ENCODE peak calls at places on chromosomes 1 and 21, in four cellular contexts. One of them, this sample, is unnamed.

GRCh38 chr1:115969509-115969908 is 6.8 kb upstream of the SLC22A15 start:
- DNase-seq in GM23248: no peak
- DNase-seq in IMR-90: no peak
- DNase-seq in A549: no peak
- DNase-seq in this sample: peak

GRCh38 chr1:156957634-156958033 is 37.2 kb downstream of the LRRC71 start:
- DNase-seq in GM23248: no peak
- DNase-seq in IMR-90: no peak
- DNase-seq in A549: no peak
- DNase-seq in this sample: no peak

GRCh38 chr1:73800376-73800775 is 397.6 kb downstream of the LRRIQ3 start:
- DNase-seq in GM23248: peak
- DNase-seq in IMR-90: no peak
- DNase-seq in A549: no peak
- DNase-seq in this sample: peak

GRCh38 chr21:38903578-38904193 is 98.0 kb downstream of the ETS2 start:
- DNase-seq in GM23248: no peak
- DNase-seq in IMR-90: no peak
- DNase-seq in A549: no peak
- DNase-seq in this sample: no peak

GRCh38 chr1:201191723-201192477 is 1.3 kb downstream of the IGFN1 start:
- DNase-seq in GM23248: peak
- DNase-seq in IMR-90: peak
- DNase-seq in A549: peak
- DNase-seq in this sample: peak

GRCh38 chr1:84366786-84367185 is 31.5 kb upstream of the DNASE2B start:
- DNase-seq in GM23248: peak
- DNase-seq in IMR-90: peak
- DNase-seq in A549: no peak
- DNase-seq in this sample: no peak

GRCh38 chr1:9025474-9025873 is 749 bp downstream of the SLC2A7 start:
- DNase-seq in GM23248: no peak
- DNase-seq in IMR-90: no peak
- DNase-seq in A549: no peak
- DNase-seq in this sample: no peak

GRCh38 chr1:11052839-11053757 is 6.1 kb upstream of the MASP2 start:
- DNase-seq in GM23248: peak
- DNase-seq in IMR-90: no peak
- DNase-seq in A549: no peak
- DNase-seq in this sample: no peak

GRCh38 chr1:1021010-1021845 is 1.3 kb downstream of the AGRN start:
- DNase-seq in GM23248: peak
- DNase-seq in IMR-90: peak
- DNase-seq in A549: no peak
- DNase-seq in this sample: peak

GRCh38 chr1:3564921-3565831 is 46.1 kb downstream of the MEGF6 start:
- DNase-seq in GM23248: peak
- DNase-seq in IMR-90: peak
- DNase-seq in A549: peak
- DNase-seq in this sample: peak

GRCh38 chr1:181919729-181919991 is 141.9 kb downstream of the ZNF648 start:
- DNase-seq in GM23248: no peak
- DNase-seq in IMR-90: no peak
- DNase-seq in A549: no peak
- DNase-seq in this sample: no peak

GRCh38 chr1:212147581-212148033 is 112.1 kb downstream of the DTL start:
- DNase-seq in GM23248: no peak
- DNase-seq in IMR-90: no peak
- DNase-seq in A549: no peak
- DNase-seq in this sample: no peak

GRCh38 chr1:172640146-172640545 is 18.8 kb upstream of the FASLG start:
- DNase-seq in GM23248: peak
- DNase-seq in IMR-90: peak
- DNase-seq in A549: no peak
- DNase-seq in this sample: no peak

GRCh38 chr1:24609949-24610517 is 33.1 kb upstream of the SRRM1 start:
- DNase-seq in GM23248: no peak
- DNase-seq in IMR-90: no peak
- DNase-seq in A549: no peak
- DNase-seq in this sample: no peak
- H3K4me2 ChIP-seq in GM23248: no peak
- H3K4me2 ChIP-seq in IMR-90: no peak
- H3K4me2 ChIP-seq in A549: no peak
- H3K4me2 ChIP-seq in this sample: no peak

DNA sequence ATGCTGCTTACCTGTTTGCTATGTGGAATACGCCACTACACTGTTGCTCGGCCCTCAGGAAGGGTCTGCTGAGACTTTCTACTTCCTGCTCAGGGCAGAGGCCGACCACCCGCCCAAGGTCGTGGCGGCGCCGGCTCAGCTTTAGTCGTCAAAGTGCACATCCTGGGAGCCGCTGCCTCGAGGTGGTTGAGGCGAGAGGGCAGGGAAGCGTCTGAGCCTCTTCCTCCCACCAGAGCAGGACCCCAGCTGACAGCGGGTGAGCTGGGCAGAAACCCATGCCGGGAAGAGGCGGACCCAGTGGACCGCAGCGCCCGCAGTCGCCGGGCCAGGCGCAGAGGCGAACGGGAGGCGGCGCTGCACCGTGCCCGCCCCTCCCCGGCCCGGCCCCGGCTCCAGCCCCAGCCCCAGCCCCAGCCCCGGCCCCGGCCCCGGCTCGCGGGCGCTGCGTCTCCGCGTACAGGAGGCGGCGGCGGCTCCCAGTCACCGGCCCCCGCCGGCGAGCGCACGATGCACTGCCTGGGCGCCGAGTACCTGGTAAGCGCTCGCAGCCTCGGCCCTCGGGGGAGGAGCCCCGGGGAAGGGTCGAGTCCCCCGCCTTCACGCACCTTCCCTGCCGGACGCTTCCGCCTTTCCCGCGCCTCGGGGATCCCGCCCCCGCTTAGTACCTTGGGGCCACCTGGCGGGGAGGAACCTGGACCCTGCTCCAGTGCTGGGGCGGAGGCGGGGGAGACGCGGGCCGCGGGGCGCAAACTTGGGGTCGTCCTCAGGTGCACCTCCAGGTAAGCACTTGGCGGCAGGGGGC is at the start of gene SLC44A3:
- DNase-seq in GM23248: peak
- DNase-seq in IMR-90: peak
- DNase-seq in A549: peak
- DNase-seq in this sample: peak
- H3K4me2 ChIP-seq in GM23248: peak
- H3K4me2 ChIP-seq in IMR-90: peak
- H3K4me2 ChIP-seq in A549: peak
- H3K4me2 ChIP-seq in this sample: peak

DNA sequence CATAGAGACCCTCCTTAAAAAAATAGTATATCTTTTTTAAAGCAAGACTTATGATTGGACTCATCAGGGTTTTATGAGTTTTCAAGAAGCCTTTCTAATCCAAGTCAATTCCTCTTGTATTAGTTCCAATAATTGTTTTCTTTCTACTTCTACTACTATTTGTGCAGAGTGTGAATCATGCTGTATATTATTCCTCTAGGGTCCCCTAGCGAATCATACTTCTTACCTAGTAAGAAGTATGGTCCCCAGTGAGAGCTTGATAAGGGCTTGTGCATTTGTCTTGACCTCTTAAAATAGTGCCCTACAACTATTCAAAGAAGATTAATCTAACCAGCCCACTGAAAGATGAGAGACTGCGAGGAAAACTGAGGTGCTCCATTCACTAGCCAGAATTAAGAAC is 715.7 kb upstream of the ZP4 start:
- DNase-seq in GM23248: peak
- DNase-seq in IMR-90: no peak
- DNase-seq in A549: no peak
- DNase-seq in this sample: no peak
- H3K4me2 ChIP-seq in GM23248: no peak
- H3K4me2 ChIP-seq in IMR-90: no peak
- H3K4me2 ChIP-seq in A549: no peak
- H3K4me2 ChIP-seq in this sample: no peak

GRCh38 chr1:40820251-40820797 is 36.7 kb downstream of the KCNQ4 start:
- DNase-seq in GM23248: no peak
- DNase-seq in IMR-90: no peak
- DNase-seq in A549: no peak
- DNase-seq in this sample: no peak
- H3K4me2 ChIP-seq in GM23248: no peak
- H3K4me2 ChIP-seq in IMR-90: no peak
- H3K4me2 ChIP-seq in A549: no peak
- H3K4me2 ChIP-seq in this sample: no peak

GRCh38 chr1:248900637-248901036 is 5.4 kb upstream of the PGBD2 start:
- DNase-seq in GM23248: no peak
- DNase-seq in IMR-90: no peak
- DNase-seq in A549: no peak
- DNase-seq in this sample: no peak

GRCh38 chr1:248892590-248892989 is 13.4 kb upstream of the PGBD2 start:
- DNase-seq in GM23248: no peak
- DNase-seq in IMR-90: no peak
- DNase-seq in A549: no peak
- DNase-seq in this sample: no peak

GRCh38 chr1:248894837-248895236 is 11.2 kb upstream of the PGBD2 start:
- DNase-seq in GM23248: no peak
- DNase-seq in IMR-90: no peak
- DNase-seq in A549: no peak
- DNase-seq in this sample: no peak

GRCh38 chr1:248901578-248901977 is 4.5 kb upstream of the PGBD2 start:
- DNase-seq in GM23248: no peak
- DNase-seq in IMR-90: no peak
- DNase-seq in A549: no peak
- DNase-seq in this sample: no peak

DNA sequence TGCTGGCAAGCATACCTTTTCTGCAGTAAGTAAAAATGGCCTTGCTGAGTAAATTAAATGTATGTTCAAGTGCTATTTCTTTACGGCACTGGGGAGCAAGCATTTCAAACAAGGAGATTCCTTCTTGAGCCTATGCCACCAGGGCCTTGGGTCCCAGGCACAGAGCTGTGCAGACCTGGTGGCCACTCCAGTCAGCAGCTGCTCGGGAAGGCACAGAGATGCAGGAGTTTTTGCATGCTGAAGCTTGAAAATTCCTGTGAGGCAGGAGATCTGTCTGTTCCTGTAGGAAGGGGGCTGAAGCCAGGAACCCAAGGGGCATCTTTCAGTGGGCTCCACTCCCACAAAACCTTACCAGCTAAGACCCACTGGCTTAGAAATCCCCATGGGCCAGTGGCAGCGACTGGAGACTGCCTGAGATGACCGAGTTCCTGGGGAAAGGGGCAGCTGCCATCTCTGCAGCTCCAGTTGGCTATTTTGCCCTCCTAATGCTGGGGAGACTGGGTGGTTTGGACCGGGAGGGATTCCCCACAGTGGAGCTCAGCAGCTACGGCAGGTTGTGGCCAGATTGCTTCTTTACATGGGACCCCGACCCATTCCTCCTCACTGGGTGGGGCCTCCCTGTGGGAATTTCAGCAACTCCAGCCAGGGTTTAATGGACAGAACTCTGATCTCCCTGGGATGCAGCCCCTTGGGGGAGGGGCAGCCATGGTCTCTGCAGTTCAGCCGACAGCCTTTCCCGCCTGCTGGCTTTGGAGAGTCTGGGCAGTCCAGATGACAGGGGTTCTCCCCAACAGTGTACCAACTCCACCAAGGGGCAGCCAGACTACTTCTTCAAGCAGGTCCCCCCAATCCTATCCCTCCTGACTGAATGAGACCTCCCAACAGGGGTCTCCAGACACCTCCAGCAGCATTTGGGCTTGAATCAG is 8.4 kb upstream of the PGBD2 start:
- DNase-seq in GM23248: no peak
- DNase-seq in IMR-90: no peak
- DNase-seq in A549: no peak
- DNase-seq in this sample: no peak
- H3K4me2 ChIP-seq in GM23248: no peak
- H3K4me2 ChIP-seq in IMR-90: no peak
- H3K4me2 ChIP-seq in A549: no peak
- H3K4me2 ChIP-seq in this sample: no peak

DNA sequence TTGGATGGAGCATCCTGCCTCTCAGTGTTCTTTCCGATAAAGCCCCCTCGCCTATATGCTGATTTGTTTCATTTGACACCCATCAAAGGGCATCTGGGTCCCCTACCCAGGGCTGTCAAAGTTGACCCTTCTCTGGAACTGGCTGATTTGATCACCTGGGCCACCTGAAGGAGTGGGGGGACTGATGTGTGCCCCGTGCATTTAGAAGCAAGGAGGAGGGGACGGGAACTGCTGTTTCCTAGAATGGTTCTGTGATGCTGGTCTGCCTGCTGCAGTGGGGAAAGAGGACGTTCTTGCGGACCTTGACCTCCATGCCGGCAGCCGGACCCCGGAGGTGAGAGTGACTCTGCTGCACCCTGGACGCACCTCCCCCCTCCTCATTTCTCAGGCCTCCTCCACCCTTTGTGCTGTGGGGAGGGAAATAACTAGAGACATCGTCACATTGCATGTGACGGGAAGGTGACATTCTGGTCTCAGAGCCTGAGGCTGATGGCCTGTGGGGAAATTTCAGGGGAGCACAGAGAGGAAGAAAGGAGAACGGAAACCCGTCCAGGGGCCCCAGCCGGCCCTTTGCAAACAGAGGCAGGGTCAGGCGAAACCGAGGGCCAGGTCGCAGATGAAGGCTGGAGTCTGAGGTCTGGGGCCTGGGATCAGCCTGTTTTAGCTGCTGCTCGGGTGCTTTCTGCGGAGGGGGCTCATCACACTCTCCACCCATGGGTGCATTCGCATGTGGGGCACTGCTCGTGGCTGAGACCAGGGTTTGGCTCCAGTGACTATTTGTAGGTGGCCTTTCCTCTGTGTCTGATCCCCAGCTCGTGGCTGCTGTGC is 25.7 kb downstream of the CRYAA start:
- DNase-seq in GM23248: no peak
- DNase-seq in IMR-90: no peak
- DNase-seq in A549: no peak
- DNase-seq in this sample: peak
- H3K4me2 ChIP-seq in GM23248: no peak
- H3K4me2 ChIP-seq in IMR-90: no peak
- H3K4me2 ChIP-seq in A549: no peak
- H3K4me2 ChIP-seq in this sample: no peak

GRCh38 chr21:40011371-40011770 is 144.1 kb downstream of the PCP4 start:
- DNase-seq in GM23248: no peak
- DNase-seq in IMR-90: no peak
- DNase-seq in A549: no peak
- DNase-seq in this sample: no peak
- H3K4me2 ChIP-seq in GM23248: no peak
- H3K4me2 ChIP-seq in IMR-90: no peak
- H3K4me2 ChIP-seq in A549: no peak
- H3K4me2 ChIP-seq in this sample: no peak

GRCh38 chr1:202810615-202811295 is at the start of gene PCAT6:
- DNase-seq in GM23248: peak
- DNase-seq in IMR-90: peak
- DNase-seq in A549: peak
- DNase-seq in this sample: peak
- H3K4me2 ChIP-seq in GM23248: peak
- H3K4me2 ChIP-seq in IMR-90: peak
- H3K4me2 ChIP-seq in A549: peak
- H3K4me2 ChIP-seq in this sample: peak

This sample was measured in mesenchymal stem cell.